ENCODE peak calls at places on chromosomes 5 and 9, in four cellular contexts. One of them, this sample, is unnamed.

GRCh38 chr9:87950765-87951488 is 23.4 kb downstream of the CDK20 start:
- DNase-seq in GM12878: no peak
- DNase-seq in HepG2: peak; percentile 22
- DNase-seq in K562: peak; percentile 55
- DNase-seq in this sample: peak; percentile 52

GRCh38 chr5:125719681-125720676 is 703.2 kb upstream of the GRAMD2B start:
- DNase-seq in HepG2: peak; percentile 94
- DNase-seq in GM12878: no peak
- DNase-seq in K562: no peak
- DNase-seq in this sample: no peak

GRCh38 chr5:138503487-138504270 is 38.4 kb downstream of the EGR1 start:
- DNase-seq in HepG2: peak; percentile 56
- DNase-seq in GM12878: peak; percentile 17
- DNase-seq in K562: peak; percentile 80
- DNase-seq in this sample: peak; percentile 70

GRCh38 chr5:1543398-1544293 is 19.9 kb upstream of the LPCAT1 start:
- DNase-seq in K562: no peak
- DNase-seq in GM12878: no peak
- DNase-seq in HepG2: no peak
- DNase-seq in this sample: no peak

GRCh38 chr5:159782197-159782994 is 133.9 kb upstream of the ADRA1B start:
- DNase-seq in GM12878: no peak
- DNase-seq in K562: no peak
- DNase-seq in HepG2: no peak
- DNase-seq in this sample: no peak

GRCh38 chr5:71905804-71906711 is 187.0 kb downstream of the CARTPT start:
- DNase-seq in K562: no peak
- DNase-seq in GM12878: no peak
- DNase-seq in HepG2: no peak
- DNase-seq in this sample: peak; percentile 35

GRCh38 chr5:113512341-113512740 is 1.2 kb upstream of the YTHDC2 start:
- DNase-seq in GM12878: no peak
- DNase-seq in HepG2: no peak
- DNase-seq in K562: no peak
- DNase-seq in this sample: no peak

GRCh38 chr5:96051401-96051830 is 89.8 kb upstream of the ELL2 start:
- DNase-seq in K562: no peak
- DNase-seq in HepG2: no peak
- DNase-seq in GM12878: no peak
- DNase-seq in this sample: no peak

GRCh38 chr5:157186309-157187045 is 5.8 kb downstream of the ITK start:
- DNase-seq in GM12878: no peak
- DNase-seq in K562: no peak
- DNase-seq in HepG2: no peak
- DNase-seq in this sample: no peak

GRCh38 chr9:123361086-123361730 is 5.2 kb downstream of the CRB2 start:
- DNase-seq in HepG2: no peak
- DNase-seq in GM12878: no peak
- DNase-seq in K562: peak; percentile 54
- DNase-seq in this sample: peak; percentile 37

GRCh38 chr9:95574176-95574575 is 57.4 kb upstream of the PTCH1 start:
- DNase-seq in GM12878: no peak
- DNase-seq in HepG2: no peak
- DNase-seq in K562: no peak
- DNase-seq in this sample: no peak

GRCh38 chr5:106189121-106189809 is 1481.5 kb downstream of the EFNA5 start:
- DNase-seq in K562: no peak
- DNase-seq in GM12878: no peak
- DNase-seq in HepG2: no peak
- DNase-seq in this sample: no peak

GRCh38 chr5:72441861-72442540 is 65.2 kb downstream of the ZNF366 start:
- DNase-seq in GM12878: no peak
- DNase-seq in HepG2: no peak
- DNase-seq in K562: no peak
- DNase-seq in this sample: no peak

GRCh38 chr5:160260881-160261815 is 31.8 kb downstream of the FABP6 start:
- DNase-seq in HepG2: peak; percentile 50
- DNase-seq in K562: peak; percentile 97
- DNase-seq in GM12878: no peak
- DNase-seq in this sample: no peak

GRCh38 chr5:72248352-72249032 is 71.5 kb downstream of the MRPS27 start:
- DNase-seq in HepG2: no peak
- DNase-seq in GM12878: no peak
- DNase-seq in K562: peak; percentile 26
- DNase-seq in this sample: no peak

GRCh38 chr9:90142580-90142979 is 500.0 kb downstream of the DIRAS2 start:
- DNase-seq in HepG2: peak; percentile 35
- DNase-seq in GM12878: no peak
- DNase-seq in K562: peak; percentile 5
- DNase-seq in this sample: peak; percentile 24

GRCh38 chr5:140631831-140632365 is 1.1 kb downstream of the CD14 start:
- DNase-seq in K562: no peak
- DNase-seq in GM12878: no peak
- DNase-seq in HepG2: no peak
- DNase-seq in this sample: no peak

GRCh38 chr9:100700689-100701318 is 122.9 kb downstream of the CAVIN4 start:
- DNase-seq in K562: peak; percentile 32
- DNase-seq in HepG2: peak; percentile 27
- DNase-seq in GM12878: no peak
- DNase-seq in this sample: peak; percentile 23

GRCh38 chr5:82259172-82259800 is 18.9 kb downstream of the RPS23 start:
- DNase-seq in K562: no peak
- DNase-seq in GM12878: no peak
- DNase-seq in HepG2: no peak
- DNase-seq in this sample: peak; percentile 30

GRCh38 chr9:95406114-95406513 is 88.6 kb upstream of the FANCC start:
- DNase-seq in K562: no peak
- DNase-seq in GM12878: no peak
- DNase-seq in HepG2: no peak
- DNase-seq in this sample: no peak

GRCh38 chr5:1177826-1178528 is 23.4 kb upstream of the SLC6A19 start:
- DNase-seq in HepG2: no peak
- DNase-seq in K562: no peak
- DNase-seq in GM12878: no peak
- DNase-seq in this sample: no peak

GRCh38 chr5:109755761-109756160 is 66.0 kb downstream of the MAN2A1 start:
- DNase-seq in GM12878: no peak
- DNase-seq in HepG2: no peak
- DNase-seq in K562: no peak
- DNase-seq in this sample: no peak

GRCh38 chr5:113336975-113337374 is 97.8 kb downstream of the TSSK1B start:
- DNase-seq in HepG2: peak; percentile 46
- DNase-seq in GM12878: no peak
- DNase-seq in K562: no peak
- DNase-seq in this sample: peak; percentile 22

GRCh38 chr5:175246242-175246891 is 197.6 kb downstream of the DRD1 start:
- DNase-seq in HepG2: no peak
- DNase-seq in GM12878: no peak
- DNase-seq in K562: no peak
- DNase-seq in this sample: no peak

GRCh38 chr9:124674651-124675050 is 96.5 kb downstream of the NR6A1 start:
- DNase-seq in K562: no peak
- DNase-seq in GM12878: no peak
- DNase-seq in HepG2: no peak
- DNase-seq in this sample: no peak
- TF ChIP-seq NFIC in K562: no peak
- TF ChIP-seq NFIC in GM12878: no peak
- TF ChIP-seq NFIC in HepG2: no peak
- TF ChIP-seq NFIC in this sample: no peak

GRCh38 chr5:2748841-2749513 is 2.5 kb downstream of the IRX2 start:
- DNase-seq in GM12878: no peak
- DNase-seq in HepG2: no peak
- DNase-seq in K562: no peak
- DNase-seq in this sample: no peak
- H3K9ac ChIP-seq in GM12878: no peak overlapping the region
- H3K9ac ChIP-seq in HepG2: no peak overlapping the region
- H3K9ac ChIP-seq in K562: no peak overlapping the region
- H3K9ac ChIP-seq in this sample: no peak overlapping the region

GRCh38 chr5:133408322-133408721 is 204.0 kb downstream of the FSTL4 start:
- DNase-seq in K562: no peak
- DNase-seq in HepG2: no peak
- DNase-seq in GM12878: no peak
- DNase-seq in this sample: no peak
- TF ChIP-seq NFIC in K562: no peak
- TF ChIP-seq NFIC in HepG2: no peak
- TF ChIP-seq NFIC in GM12878: no peak
- TF ChIP-seq NFIC in this sample: no peak

GRCh38 chr9:34206561-34206960 is 27.7 kb downstream of the UBAP1 start:
- DNase-seq in GM12878: no peak
- DNase-seq in HepG2: peak; percentile 22
- DNase-seq in K562: no peak
- DNase-seq in this sample: no peak

GRCh38 chr9:34204011-34204635 is 25.3 kb downstream of the UBAP1 start:
- DNase-seq in GM12878: no peak
- DNase-seq in HepG2: no peak
- DNase-seq in K562: no peak
- DNase-seq in this sample: no peak

GRCh38 chr9:34197756-34198711 is 19.2 kb downstream of the UBAP1 start:
- DNase-seq in K562: no peak
- DNase-seq in HepG2: no peak
- DNase-seq in GM12878: no peak
- DNase-seq in this sample: no peak

GRCh38 chr9:34200092-34200491 is 21.2 kb downstream of the UBAP1 start:
- DNase-seq in GM12878: no peak
- DNase-seq in K562: no peak
- DNase-seq in HepG2: no peak
- DNase-seq in this sample: no peak

GRCh38 chr9:34203275-34204010 is 24.6 kb downstream of the UBAP1 start:
- DNase-seq in K562: no peak
- DNase-seq in HepG2: no peak
- DNase-seq in GM12878: no peak
- DNase-seq in this sample: no peak
- H3K9ac ChIP-seq in K562: no peak overlapping the region
- H3K9ac ChIP-seq in HepG2: no peak overlapping the region
- H3K9ac ChIP-seq in GM12878: no peak overlapping the region
- H3K9ac ChIP-seq in this sample: no peak overlapping the region

GRCh38 chr9:84241817-84242356 is 98.7 kb downstream of the SLC28A3 start:
- DNase-seq in GM12878: no peak
- DNase-seq in K562: no peak
- DNase-seq in HepG2: no peak
- DNase-seq in this sample: no peak

GRCh38 chr9:84239341-84239740 is 101.2 kb downstream of the SLC28A3 start:
- DNase-seq in K562: no peak
- DNase-seq in GM12878: no peak
- DNase-seq in HepG2: no peak
- DNase-seq in this sample: no peak

GRCh38 chr9:84235516-84235915 is 105.0 kb downstream of the SLC28A3 start:
- DNase-seq in K562: no peak
- DNase-seq in GM12878: no peak
- DNase-seq in HepG2: no peak
- DNase-seq in this sample: no peak

GRCh38 chr9:84238652-84239051 is 101.9 kb downstream of the SLC28A3 start:
- DNase-seq in K562: peak; percentile 6
- DNase-seq in GM12878: no peak
- DNase-seq in HepG2: peak; percentile 7
- DNase-seq in this sample: no peak
- TF ChIP-seq NFIC in K562: no peak
- TF ChIP-seq NFIC in GM12878: no peak
- TF ChIP-seq NFIC in HepG2: no peak
- TF ChIP-seq NFIC in this sample: no peak

DNA sequence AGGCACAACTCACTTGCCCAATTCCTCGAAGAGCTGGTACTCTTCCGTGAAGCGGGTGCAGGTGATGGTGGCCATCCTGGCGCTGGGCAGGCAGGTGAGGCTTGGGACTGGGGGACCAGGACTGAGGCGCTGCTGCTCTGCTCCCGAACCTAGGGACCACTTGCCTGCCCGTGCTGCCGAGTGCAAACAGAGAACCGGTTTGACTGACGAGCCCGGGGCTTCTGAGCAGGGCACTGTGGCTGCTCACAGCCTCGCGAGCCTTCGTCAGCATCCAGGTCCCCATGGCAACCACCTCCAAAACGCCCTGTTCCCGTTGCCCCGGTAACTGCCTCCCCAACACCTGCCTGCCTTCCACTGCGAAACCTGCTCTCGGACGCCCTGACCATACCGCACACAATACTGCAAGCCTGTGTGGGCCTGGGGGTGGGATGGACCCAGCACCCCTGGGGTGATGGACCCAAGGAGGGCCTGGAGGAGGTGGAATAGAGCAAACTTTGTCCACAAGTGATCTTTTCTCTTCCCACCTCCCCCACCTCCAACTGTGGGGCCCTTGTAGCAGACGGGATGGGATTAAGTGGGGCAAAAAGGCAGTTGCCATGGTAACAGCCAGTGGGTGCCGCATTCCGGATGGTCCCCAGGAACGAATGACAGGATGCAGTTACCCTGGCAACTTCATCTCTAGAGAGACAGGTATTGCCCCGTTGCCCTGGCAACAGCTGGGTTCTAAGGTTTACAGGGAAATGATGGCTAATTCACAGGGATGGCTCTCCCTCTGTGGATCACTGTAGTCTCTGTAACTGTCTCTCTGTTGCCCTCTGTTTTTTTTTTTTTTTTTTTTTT is at the start of gene CAMK2A:
- DNase-seq in GM12878: no peak
- DNase-seq in HepG2: no peak
- DNase-seq in K562: no peak
- DNase-seq in this sample: peak; percentile 56
- H3K9ac ChIP-seq in GM12878: no peak within 1 kb of the TSS
- H3K9ac ChIP-seq in HepG2: no peak within 1 kb of the TSS
- H3K9ac ChIP-seq in K562: no peak within 1 kb of the TSS
- H3K9ac ChIP-seq in this sample: no peak within 1 kb of the TSS

GRCh38 chr5:68710514-68710913 is 383.3 kb upstream of the SLC30A5 start:
- DNase-seq in GM12878: peak; percentile 16
- DNase-seq in K562: no peak
- DNase-seq in HepG2: no peak
- DNase-seq in this sample: no peak
- TF ChIP-seq NFIC in GM12878: peak; percentile 40
- TF ChIP-seq NFIC in K562: no peak
- TF ChIP-seq NFIC in HepG2: no peak
- TF ChIP-seq NFIC in this sample: no peak

DNA sequence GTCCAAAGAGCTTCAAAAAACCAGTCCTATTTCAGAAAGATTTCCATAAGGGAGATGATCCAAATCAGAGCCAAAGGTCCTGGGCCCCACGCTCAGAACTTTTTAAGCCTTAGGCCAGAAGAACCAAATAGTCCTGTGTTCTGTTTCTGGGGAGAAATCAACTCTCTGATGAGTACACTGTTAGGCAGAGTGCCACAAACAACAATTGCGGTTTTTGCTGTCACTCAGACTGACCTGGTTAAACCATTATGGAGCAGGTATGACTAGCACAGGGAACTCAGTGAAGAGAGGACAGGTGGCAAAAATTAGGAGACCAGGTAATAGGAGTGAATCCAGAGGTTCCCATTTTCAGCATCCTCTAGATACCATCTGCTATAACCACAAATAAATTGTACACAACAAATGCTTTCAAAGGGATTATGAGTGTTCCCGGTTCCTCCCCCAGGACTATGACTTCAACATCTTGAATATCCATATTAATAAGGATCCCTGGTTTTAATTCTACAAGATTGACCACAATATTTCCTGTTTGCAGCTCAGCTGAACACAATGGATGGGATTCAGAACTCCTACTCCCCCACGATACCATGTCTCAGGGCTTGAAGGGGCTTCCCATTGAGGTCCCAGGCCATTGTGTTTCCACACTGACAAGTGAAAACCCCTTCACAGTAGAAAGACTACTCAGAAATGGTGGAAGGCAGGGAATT is 52.1 kb upstream of the FREM1 start:
- DNase-seq in GM12878: no peak
- DNase-seq in HepG2: no peak
- DNase-seq in K562: no peak
- DNase-seq in this sample: no peak
- H3K9ac ChIP-seq in GM12878: no peak overlapping the region
- H3K9ac ChIP-seq in HepG2: peak overlapping the region; percentile 97
- H3K9ac ChIP-seq in K562: peak overlapping the region; percentile 57
- H3K9ac ChIP-seq in this sample: no peak overlapping the region

This sample was measured in SK-N-SH.